ENCODE peak calls at places on chromosomes 12 and 14, in eight cellular contexts. Z is NCI-H510A, V is substantia nigra, Y is astrocyte of the cerebellum, C is osteocyte, H is hypothalamus, L is IMR-90, T is AG04449. R is an unnamed sample.

GRCh38 chr12:14612895-14613294 is 45.2 kb upstream of the PLBD1 start:
- DNase-seq in L (no peak), H (no peak), Z (no peak), Y (no peak), C (no peak), T (no peak), V (no peak), R (no peak)

GRCh38 chr12:50174971-50175715 is 8.0 kb upstream of the CERS5 start:
- DNase-seq in Z (no peak), V (no peak), C (no peak), T (no peak), L (peak; percentile 85), H (no peak), Y (peak; percentile 87), R (peak; percentile 84)

GRCh38 chr12:53998174-53998899 is 1.6 kb upstream of the HOXC9 start:
- DNase-seq in T (no peak), V (no peak), L (no peak), H (no peak), C (no peak), Z (no peak), Y (no peak), R (no peak)

GRCh38 chr14:52111583-52111982 is 42.7 kb upstream of the NID2 start:
- DNase-seq in V (no peak), C (no peak), Z (no peak), L (peak; percentile 87), Y (no peak), H (no peak), T (no peak), R (no peak)

GRCh38 chr14:102504302-102504950 is 5.2 kb downstream of the ANKRD9 start:
- DNase-seq in V (no peak), C (no peak), T (no peak), Z (no peak), H (no peak), L (no peak), Y (no peak), R (no peak)

GRCh38 chr14:41034969-41035368 is 571.7 kb upstream of the LRFN5 start:
- DNase-seq in C (no peak), T (no peak), L (no peak), H (no peak), V (no peak), Z (no peak), Y (no peak), R (no peak)

GRCh38 chr14:34251662-34252061 is 210.4 kb downstream of the SPTSSA start:
- DNase-seq in H (no peak), C (no peak), L (no peak), Z (no peak), V (no peak), Y (no peak), T (no peak), R (no peak)

GRCh38 chr12:43347026-43347425 is 205.0 kb downstream of the ADAMTS20 start:
- DNase-seq in C (no peak), T (no peak), L (no peak), V (no peak), Y (no peak), Z (no peak), H (no peak), R (no peak)

GRCh38 chr12:71415336-71416231 is 24.0 kb upstream of the LGR5 start:
- DNase-seq in L (peak; percentile 59), Z (peak; percentile 44), C (no peak), V (no peak), H (no peak), T (no peak), Y (peak; percentile 37), R (peak; percentile 85)

GRCh38 chr12:67042697-67043131 is 226.4 kb upstream of the CAND1 start:
- DNase-seq in C (no peak), L (peak; percentile 1), Y (no peak), Z (peak; percentile 82), T (no peak), H (no peak), V (no peak), R (no peak)

R was measured in Karpas-422.